ENCODE peak calls at places on chromosomes 6 and 20, in six cellular contexts. Z is brain microvascular endothelial cell, F is PC-9, N is astrocyte of the spinal cord, X is stomach, B is IMR-90. Y is an unnamed sample.

GRCh38 chr6:33967266-33967767 is 163.5 kb upstream of the MLN start:
- DNase-seq in Z (no peak), F (no peak), N (no peak), X (no peak), B (no peak), Y (no peak)

GRCh38 chr6:15444081-15444731 is 198.3 kb downstream of the JARID2 start:
- DNase-seq in Z (no peak), F (no peak), N (no peak), X (no peak), B (peak), Y (no peak)

GRCh38 chr20:57991211-57991841 is 237.1 kb downstream of the ANKRD60 start:
- DNase-seq in Z (no peak), F (peak), N (peak), X (no peak), B (no peak), Y (peak)

GRCh38 chr6:147390909-147391536 is 117.5 kb upstream of the SAMD5 start:
- DNase-seq in Z (peak), F (peak), N (peak), X (no peak), B (peak), Y (peak)

GRCh38 chr6:51553246-51554015 is 534.0 kb downstream of the PKHD1 start:
- DNase-seq in Z (no peak), F (no peak), N (no peak), X (no peak), B (no peak), Y (no peak)

GRCh38 chr6:1797801-1798200 is 188.1 kb downstream of the FOXC1 start:
- DNase-seq in Z (no peak), F (no peak), N (peak), X (no peak), B (peak), Y (no peak)

GRCh38 chr6:16031278-16031981 is 97.5 kb upstream of the MYLIP start:
- DNase-seq in Z (no peak), F (no peak), N (no peak), X (no peak), B (no peak), Y (no peak)

GRCh38 chr6:102127253-102127652 is 733.7 kb downstream of the GRIK2 start:
- DNase-seq in Z (no peak), F (no peak), N (no peak), X (no peak), B (no peak), Y (no peak)

GRCh38 chr6:166707045-166707444 is 80.0 kb upstream of the RPS6KA2 start:
- DNase-seq in Z (peak), F (peak), N (peak), X (peak), B (peak), Y (peak)

GRCh38 chr6:31727034-31727716 is 1.9 kb downstream of the DDAH2 start:
- DNase-seq in Z (no peak), F (no peak), N (no peak), X (no peak), B (no peak), Y (no peak)

GRCh38 chr6:7261030-7261841 is 51.8 kb downstream of the SSR1 start:
- DNase-seq in Z (peak), F (peak), N (peak), X (peak), B (peak), Y (peak)

GRCh38 chr20:57851025-57851682 is 141.3 kb upstream of the PMEPA1 start:
- DNase-seq in Z (no peak), F (no peak), N (no peak), X (no peak), B (no peak), Y (no peak)

GRCh38 chr6:131694832-131695426 is 6.3 kb downstream of the OR2A4 start:
- DNase-seq in Z (peak), F (peak), N (peak), X (peak), B (peak), Y (peak)

GRCh38 chr20:14055127-14055742 is 59.9 kb downstream of the MACROD2 start:
- DNase-seq in Z (peak), F (peak), N (peak), X (no peak), B (peak), Y (peak)

GRCh38 chr6:113969888-113970807 is 800 bp downstream of the HDAC2 start:
- DNase-seq in Z (no peak), F (peak), N (peak), X (peak), B (peak), Y (peak)

GRCh38 chr6:80009531-80009930 is 5.1 kb downstream of the TTK start:
- DNase-seq in Z (no peak), F (no peak), N (no peak), X (no peak), B (no peak), Y (no peak)

GRCh38 chr6:105153676-105154075 is 26.1 kb downstream of the POPDC3 start:
- DNase-seq in Z (no peak), F (no peak), N (no peak), X (no peak), B (no peak), Y (no peak)

GRCh38 chr20:50868509-50869495 is 62.4 kb downstream of the ADNP start:
- DNase-seq in Z (peak), F (no peak), N (no peak), X (no peak), B (peak), Y (no peak)

GRCh38 chr6:43807228-43808061 is 37.4 kb downstream of the VEGFA start:
- DNase-seq in Z (no peak), F (peak), N (no peak), X (no peak), B (peak), Y (no peak)

GRCh38 chr6:43805695-43806040 is 35.7 kb downstream of the VEGFA start:
- DNase-seq in Z (no peak), F (no peak), N (no peak), X (no peak), B (no peak), Y (no peak)

GRCh38 chr6:43808412-43808811 is 38.4 kb downstream of the VEGFA start:
- DNase-seq in Z (no peak), F (no peak), N (no peak), X (no peak), B (no peak), Y (no peak)

GRCh38 chr6:43806041-43806757 is 36.2 kb downstream of the VEGFA start:
- DNase-seq in Z (no peak), F (peak), N (no peak), X (peak), B (no peak), Y (peak)

DNA sequence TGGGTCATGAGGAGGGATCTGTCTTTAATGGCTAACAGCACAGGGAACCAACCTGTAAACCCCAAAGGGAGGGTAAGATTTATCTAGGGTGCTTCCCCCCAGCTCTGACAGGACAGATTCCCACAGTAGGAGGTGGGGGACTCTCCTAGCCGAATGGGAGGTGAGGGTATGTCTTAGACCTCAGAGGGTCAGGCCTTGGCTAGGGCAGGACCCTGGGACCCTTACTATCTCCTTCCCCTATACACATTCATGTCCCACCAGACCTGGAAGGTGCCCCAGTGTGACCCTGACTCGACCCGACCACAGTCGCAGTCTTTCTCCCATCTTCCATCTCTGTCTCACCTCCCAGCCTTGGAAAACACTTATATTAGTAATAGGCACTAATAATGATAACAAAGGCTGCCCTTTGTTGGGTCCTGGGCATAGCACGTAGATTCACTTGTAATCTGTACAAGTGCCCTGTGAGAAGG is 36.8 kb downstream of the VEGFA start:
- DNase-seq in Z (no peak), F (no peak), N (no peak), X (no peak), B (no peak), Y (no peak)
- H3K4me3 ChIP-seq in Z (no peak), F (no peak), N (no peak), X (no peak), B (no peak), Y (no peak)

GRCh38 chr6:143556529-143556928 is 45.0 kb upstream of the FUCA2 start:
- DNase-seq in Z (peak), F (no peak), N (peak), X (no peak), B (peak), Y (peak)
- H3K4me3 ChIP-seq in Z (no peak), F (no peak), N (no peak), X (no peak), B (no peak), Y (no peak)

GRCh38 chr6:98823845-98824162 is 10.6 kb upstream of the POU3F2 start:
- DNase-seq in Z (no peak), F (no peak), N (no peak), X (no peak), B (no peak), Y (peak)
- H3K4me3 ChIP-seq in Z (peak), F (no peak), N (peak), X (no peak), B (no peak), Y (no peak)

GRCh38 chr20:9161308-9161707 is 92.4 kb downstream of the PLCB4 start:
- DNase-seq in Z (no peak), F (no peak), N (no peak), X (peak), B (no peak), Y (no peak)

GRCh38 chr20:9160341-9160740 is 91.5 kb downstream of the PLCB4 start:
- DNase-seq in Z (no peak), F (no peak), N (no peak), X (no peak), B (no peak), Y (no peak)

GRCh38 chr20:9160760-9161159 is 91.9 kb downstream of the PLCB4 start:
- DNase-seq in Z (no peak), F (no peak), N (no peak), X (no peak), B (no peak), Y (peak)

GRCh38 chr20:9166153-9166780 is 97.4 kb downstream of the PLCB4 start:
- DNase-seq in Z (no peak), F (no peak), N (no peak), X (no peak), B (no peak), Y (no peak)

DNA sequence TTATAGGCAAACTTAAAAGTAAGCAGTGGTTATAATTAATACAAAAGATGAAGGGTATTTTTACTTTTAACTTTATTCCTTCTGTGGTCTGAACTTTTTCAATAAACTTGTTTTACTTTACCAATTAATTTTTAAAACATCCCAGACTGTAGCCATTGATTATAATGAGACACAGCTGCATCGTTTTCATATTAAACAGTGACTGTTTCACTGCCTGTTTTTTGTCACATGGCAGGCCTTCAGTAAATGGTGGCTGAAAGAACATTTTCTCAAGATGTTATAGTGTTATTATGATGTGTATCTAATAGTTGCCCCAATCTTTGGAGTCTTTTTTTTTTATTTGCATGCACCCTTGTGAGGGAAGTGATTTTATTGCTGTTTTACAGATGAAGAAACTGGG is 95.1 kb downstream of the PLCB4 start:
- DNase-seq in Z (no peak), F (no peak), N (no peak), X (no peak), B (no peak), Y (no peak)
- H3K4me3 ChIP-seq in Z (no peak), F (no peak), N (no peak), X (no peak), B (no peak), Y (no peak)

DNA sequence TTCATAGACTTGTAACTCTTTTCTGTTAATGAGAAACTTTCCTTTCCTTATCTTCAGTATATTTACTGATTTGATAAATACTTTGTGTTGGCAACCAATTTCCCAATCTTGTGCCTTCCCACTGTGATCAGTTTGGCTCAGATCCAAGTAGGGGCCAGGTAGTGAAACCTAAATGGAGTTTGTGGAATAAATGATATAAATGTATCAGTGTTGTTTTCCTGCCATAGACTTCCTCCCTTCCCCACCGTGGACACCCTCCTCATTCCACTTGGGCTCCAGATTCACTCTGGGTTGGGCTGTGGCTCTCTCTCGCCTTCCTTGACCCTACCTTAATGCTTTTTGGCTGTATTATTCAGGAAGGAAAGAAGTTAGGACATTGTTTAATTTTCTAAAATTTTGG is 1.3 kb downstream of the ZKSCAN3 start:
- DNase-seq in Z (no peak), F (no peak), N (no peak), X (peak), B (no peak), Y (no peak)
- H3K4me3 ChIP-seq in Z (no peak), F (peak), N (no peak), X (peak), B (no peak), Y (peak)

GRCh38 chr20:60136640-60137411 is 178.6 kb downstream of the CDH26 start:
- DNase-seq in Z (no peak), F (no peak), N (no peak), X (no peak), B (no peak), Y (no peak)

GRCh38 chr20:60135276-60135675 is 177.1 kb downstream of the CDH26 start:
- DNase-seq in Z (no peak), F (no peak), N (no peak), X (no peak), B (no peak), Y (no peak)

GRCh38 chr20:60137657-60138245 is 179.5 kb downstream of the CDH26 start:
- DNase-seq in Z (peak), F (no peak), N (peak), X (no peak), B (peak), Y (no peak)

GRCh38 chr20:60139663-60140446 is 181.6 kb downstream of the CDH26 start:
- DNase-seq in Z (peak), F (no peak), N (no peak), X (no peak), B (no peak), Y (no peak)

DNA sequence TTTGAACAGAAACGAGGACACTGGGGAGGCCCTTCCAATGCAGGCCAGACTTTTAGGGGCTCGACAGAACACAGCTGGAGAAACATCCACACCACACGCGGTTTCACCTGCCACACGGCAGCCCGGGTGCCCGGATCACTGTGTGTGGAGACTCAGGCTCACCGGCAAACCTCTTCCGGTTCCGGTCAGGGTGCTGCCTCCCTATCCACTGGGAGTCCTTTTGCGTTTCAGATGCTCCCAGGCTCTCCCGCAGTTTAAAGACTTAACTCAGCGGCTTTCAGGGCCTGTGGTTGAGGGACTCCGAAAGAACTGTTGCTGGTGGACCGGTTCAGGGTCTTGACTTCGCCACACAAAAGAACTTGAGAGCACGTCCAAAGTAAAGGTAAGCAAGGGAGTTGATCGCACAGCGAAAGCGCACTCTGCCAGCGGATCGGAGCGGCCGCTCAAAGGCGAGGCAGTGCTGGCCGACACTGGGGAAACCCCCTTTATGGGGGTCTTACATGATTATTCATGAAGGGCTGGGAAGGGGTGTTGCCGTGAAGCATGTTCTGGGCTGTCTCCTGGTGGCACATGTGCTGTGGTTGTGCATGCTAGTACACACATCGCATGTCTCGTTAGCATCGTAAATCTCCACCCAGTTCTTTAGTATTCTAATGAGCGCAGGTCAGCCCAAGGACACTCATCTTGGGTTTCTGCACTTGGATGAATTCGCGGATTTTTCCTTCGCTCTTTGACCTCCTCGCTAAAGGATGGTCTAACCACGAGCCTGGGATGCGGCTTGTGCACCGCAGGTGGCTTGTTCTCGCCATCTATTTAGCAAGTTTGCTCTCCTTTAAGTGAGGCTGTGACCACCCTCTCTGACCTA is 180.3 kb downstream of the CDH26 start:
- DNase-seq in Z (peak), F (no peak), N (peak), X (peak), B (peak), Y (no peak)
- H3K4me3 ChIP-seq in Z (peak), F (no peak), N (peak), X (no peak), B (peak), Y (peak)

DNA sequence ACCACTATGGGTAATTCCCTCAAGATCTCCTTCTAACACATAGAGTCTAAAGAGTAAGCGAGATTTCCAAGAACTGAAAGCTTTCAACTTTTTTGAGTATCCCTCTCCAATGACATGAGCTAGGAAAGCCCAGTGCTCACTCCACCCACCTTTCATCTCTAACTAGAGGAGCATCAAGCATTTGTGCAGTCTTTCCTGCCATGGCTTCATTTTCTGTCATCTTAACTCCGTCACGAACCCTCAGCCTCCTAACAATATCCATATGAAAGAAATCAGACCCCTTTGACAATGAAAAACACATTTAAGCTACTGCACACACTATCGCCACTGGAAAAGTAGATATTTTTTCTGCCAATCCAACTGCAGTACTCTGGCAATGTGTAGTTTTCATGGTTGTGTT is 92.0 kb upstream of the SUPT3H start:
- DNase-seq in Z (no peak), F (no peak), N (no peak), X (no peak), B (no peak), Y (no peak)
- H3K4me3 ChIP-seq in Z (no peak), F (no peak), N (no peak), X (no peak), B (no peak), Y (no peak)

GRCh38 chr6:42727627-42728026 is 5.2 kb upstream of the PRPH2 start:
- DNase-seq in Z (no peak), F (no peak), N (no peak), X (no peak), B (no peak), Y (peak)
- H3K4me3 ChIP-seq in Z (peak), F (no peak), N (no peak), X (peak), B (peak), Y (peak)

DNA sequence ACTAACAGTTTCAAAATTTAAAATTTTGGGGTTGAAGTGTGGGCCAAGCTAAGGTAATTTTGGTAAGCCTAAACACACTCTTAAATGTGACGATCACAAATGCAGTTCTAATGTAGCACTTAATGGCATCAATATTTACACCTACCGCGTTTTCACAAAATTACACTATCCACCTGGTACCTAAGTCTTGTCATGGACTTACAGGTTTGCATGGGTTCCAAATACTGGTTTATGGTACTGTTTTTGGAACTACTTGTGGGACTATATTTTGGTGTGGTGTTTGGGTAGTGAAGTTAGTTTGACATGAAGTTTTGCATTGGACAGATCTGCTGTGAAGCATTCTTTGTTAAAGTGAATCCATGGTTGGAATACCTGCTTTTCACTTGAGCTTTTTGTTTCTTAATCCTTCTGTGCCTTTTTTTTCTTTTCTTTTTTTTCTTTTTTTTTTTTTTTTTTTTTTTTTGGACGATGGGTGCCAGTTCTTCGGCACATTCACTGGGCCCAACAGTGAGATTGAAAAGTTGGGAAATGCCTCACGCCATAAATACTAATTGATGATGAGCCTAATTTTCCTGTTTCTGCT is 6.5 kb downstream of the SRSF3 start:
- DNase-seq in Z (no peak), F (no peak), N (no peak), X (no peak), B (no peak), Y (no peak)
- H3K4me3 ChIP-seq in Z (no peak), F (no peak), N (no peak), X (no peak), B (no peak), Y (peak)

GRCh38 chr6:106316376-106316769 is 9.2 kb downstream of the ATG5 start:
- DNase-seq in Z (no peak), F (no peak), N (no peak), X (no peak), B (no peak), Y (no peak)

GRCh38 chr6:106318851-106319250 is 6.7 kb downstream of the ATG5 start:
- DNase-seq in Z (no peak), F (no peak), N (no peak), X (no peak), B (no peak), Y (no peak)

GRCh38 chr6:106315765-106316375 is 9.7 kb downstream of the ATG5 start:
- DNase-seq in Z (peak), F (no peak), N (peak), X (no peak), B (no peak), Y (no peak)

GRCh38 chr6:106321940-106322339 is 3.6 kb downstream of the ATG5 start:
- DNase-seq in Z (no peak), F (no peak), N (no peak), X (no peak), B (no peak), Y (no peak)

GRCh38 chr6:106318061-106318460 is 7.5 kb downstream of the ATG5 start:
- DNase-seq in Z (no peak), F (no peak), N (no peak), X (no peak), B (no peak), Y (no peak)
- H3K4me3 ChIP-seq in Z (no peak), F (no peak), N (no peak), X (no peak), B (no peak), Y (no peak)

Y was measured in foreskin fibroblast.